ENCODE peak calls at places on chromosomes 13 and 19, in seven cellular contexts. A, S, J, X, H, Y and Q are unnamed samples.

GRCh38 chr13:98026457-98026857 is 73.0 kb downstream of the IPO5 start:
- DNase-seq in A (no peak), S (no peak), J (peak), X (no peak), H (no peak), Y (no peak), Q (no peak)

GRCh38 chr19:43545981-43546380 is 13.0 kb downstream of the ZNF575 start:
- DNase-seq in A (no peak), S (no peak), J (no peak), X (no peak), H (no peak), Y (no peak), Q (no peak)

GRCh38 chr13:100163375-100163774 is 74.5 kb downstream of the PCCA start:
- DNase-seq in A (no peak), S (no peak), J (no peak), X (no peak), H (no peak), Y (no peak), Q (no peak)

GRCh38 chr19:38375748-38376147 is 1.4 kb downstream of the PSMD8 start:
- DNase-seq in A (no peak), S (no peak), J (no peak), X (no peak), H (no peak), Y (no peak), Q (no peak)

GRCh38 chr19:11165486-11166030 is 10.0 kb upstream of the SPC24 start:
- DNase-seq in A (no peak), S (no peak), J (no peak), X (no peak), H (no peak), Y (no peak), Q (no peak)

GRCh38 chr19:27972291-27973040 is 1240.5 kb downstream of the UQCRFS1 start:
- DNase-seq in A (no peak), S (no peak), J (no peak), X (no peak), H (no peak), Y (no peak), Q (peak)

GRCh38 chr13:30466358-30466714 is 600 bp upstream of the HMGB1 start:
- DNase-seq in A (no peak), S (no peak), J (no peak), X (no peak), H (no peak), Y (no peak), Q (no peak)

GRCh38 chr19:38918526-38918925 is 6.5 kb upstream of the CCER2 start:
- DNase-seq in A (no peak), S (no peak), J (no peak), X (peak), H (no peak), Y (no peak), Q (no peak)

GRCh38 chr19:50909240-50910070 is 1.7 kb downstream of the KLK4 start:
- DNase-seq in A (peak), S (peak), J (peak), X (peak), H (no peak), Y (peak), Q (peak)

GRCh38 chr19:3283246-3283751 is 58.8 kb downstream of the CELF5 start:
- DNase-seq in A (no peak), S (no peak), J (no peak), X (no peak), H (no peak), Y (no peak), Q (no peak)

GRCh38 chr19:3285647-3286176 is 61.3 kb downstream of the CELF5 start:
- DNase-seq in A (no peak), S (peak), J (peak), X (peak), H (no peak), Y (peak), Q (peak)

GRCh38 chr19:3283886-3284657 is 59.6 kb downstream of the CELF5 start:
- DNase-seq in A (no peak), S (no peak), J (no peak), X (no peak), H (no peak), Y (no peak), Q (no peak)

GRCh38 chr19:3282564-3282963 is 58.1 kb downstream of the CELF5 start:
- DNase-seq in A (no peak), S (no peak), J (no peak), X (no peak), H (no peak), Y (no peak), Q (no peak)

DNA sequence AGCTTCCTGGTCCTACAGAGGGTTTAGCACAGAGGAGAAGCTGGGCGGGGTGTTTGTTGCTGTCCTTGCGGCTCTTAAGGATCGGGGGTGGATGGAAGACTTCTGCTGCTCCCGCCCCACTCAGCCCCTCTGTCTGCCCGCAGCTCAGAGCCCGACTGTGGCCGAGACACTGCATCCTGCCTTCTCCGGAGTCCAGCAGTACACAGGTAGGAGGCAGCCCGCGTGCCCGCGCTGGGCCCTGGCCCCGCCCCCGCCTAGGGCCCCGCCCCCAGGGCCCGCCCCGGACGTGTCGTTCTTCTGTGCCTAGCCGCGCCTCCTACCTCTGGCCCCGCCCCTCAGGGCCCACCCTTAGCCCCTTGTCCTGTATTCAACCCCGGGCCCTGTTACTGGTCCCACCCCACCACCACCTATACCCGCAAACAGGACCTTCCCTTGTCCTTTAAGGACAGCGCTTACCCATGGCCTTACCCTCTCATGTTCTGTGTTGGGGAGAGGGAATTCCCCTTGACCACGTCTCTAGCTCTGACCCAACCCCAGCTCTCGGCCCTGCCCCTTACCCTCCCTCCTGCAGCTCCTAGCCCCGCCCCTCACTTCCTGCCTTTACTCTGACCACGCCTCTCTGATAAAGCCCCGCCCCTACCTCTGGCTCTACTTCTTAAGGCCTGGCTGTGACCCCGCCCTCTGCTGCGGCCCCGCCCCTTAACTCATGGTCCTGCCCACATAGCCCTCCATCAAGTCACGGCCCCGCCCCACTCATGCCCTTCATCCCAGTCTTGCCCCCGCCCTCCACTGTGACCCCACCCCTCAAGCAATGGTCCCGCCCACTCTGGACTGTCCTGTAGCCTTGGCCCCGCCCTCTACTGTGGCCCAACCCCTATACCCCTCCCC is 60.5 kb downstream of the CELF5 start:
- DNase-seq in A (peak), S (peak), J (peak), X (peak), H (no peak), Y (peak), Q (peak)
- TF ChIP-seq JUND in A (no peak), S (no peak), J (no peak), X (no peak), H (no peak), Y (no peak), Q (no peak)

GRCh38 chr19:782195-783043 is 14.8 kb upstream of the PTBP1 start:
- DNase-seq in A (no peak), S (peak), J (peak), X (no peak), H (no peak), Y (no peak), Q (peak)
- TF ChIP-seq JUND in A (no peak), S (no peak), J (no peak), X (no peak), H (no peak), Y (no peak), Q (no peak)

DNA sequence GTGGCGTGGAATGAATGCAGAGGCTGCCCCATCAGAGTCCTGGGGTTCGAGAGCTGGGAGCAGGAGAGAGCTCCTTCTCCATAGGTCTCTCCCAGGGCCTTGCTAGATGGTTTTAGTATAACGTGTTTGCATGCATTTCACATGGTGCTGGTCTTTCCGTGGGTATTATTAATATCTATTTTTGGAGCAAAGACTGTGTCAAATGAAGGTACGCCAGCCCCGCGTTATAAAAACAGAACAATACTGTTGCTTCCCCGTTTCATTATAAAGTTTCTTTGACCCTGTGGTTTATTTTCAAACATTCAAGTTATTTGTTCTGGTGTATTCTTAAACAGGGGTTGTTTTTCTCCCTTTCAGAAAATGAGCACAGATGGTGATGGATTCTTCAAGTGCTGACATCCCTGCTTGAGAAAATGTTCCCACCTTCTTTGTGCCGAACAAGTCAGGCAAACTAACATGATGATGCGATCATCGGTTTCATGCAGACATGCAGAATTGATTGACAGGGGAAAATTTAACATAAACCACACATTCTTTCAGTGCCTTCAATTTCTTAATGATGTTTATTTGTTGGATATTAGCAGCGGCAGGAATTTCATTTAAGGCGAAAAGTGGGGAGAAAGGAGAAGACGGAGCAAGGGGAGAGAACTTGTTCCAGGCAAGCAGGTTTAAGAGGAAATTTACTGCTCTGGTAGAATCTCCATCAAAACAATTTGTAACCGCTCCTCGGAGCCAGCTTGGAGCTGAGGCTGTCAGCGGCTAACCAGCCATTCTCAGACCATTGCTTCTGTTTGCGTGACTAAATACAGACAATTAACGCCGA is 62.0 kb upstream of the ZNF536 start:
- DNase-seq in A (no peak), S (no peak), J (no peak), X (no peak), H (no peak), Y (no peak), Q (no peak)
- TF ChIP-seq JUND in A (no peak), S (no peak), J (no peak), X (no peak), H (no peak), Y (no peak), Q (no peak)

DNA sequence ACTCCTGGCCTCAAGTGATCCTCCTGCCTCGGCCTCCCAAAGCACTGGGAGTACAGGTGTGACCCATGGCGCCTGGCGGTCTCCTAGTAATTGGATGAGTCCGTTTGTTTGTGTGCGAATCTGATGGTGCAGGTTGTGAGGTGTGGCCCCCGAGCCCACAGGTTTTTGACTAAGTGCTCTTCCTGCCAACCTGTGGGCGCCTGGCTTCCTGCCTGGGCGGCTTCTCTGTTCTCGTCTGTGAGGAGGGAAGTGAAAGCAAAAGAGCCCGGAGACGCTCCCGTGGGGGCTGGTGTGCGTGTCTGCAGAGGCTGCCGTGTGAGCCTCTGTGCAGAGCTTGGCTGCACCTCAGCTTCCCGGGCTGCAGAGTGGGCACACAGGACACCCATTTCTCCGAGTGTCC is 10.0 kb downstream of the ARHGAP45 start:
- DNase-seq in A (no peak), S (no peak), J (no peak), X (no peak), H (peak), Y (no peak), Q (no peak)
- TF ChIP-seq JUND in A (no peak), S (no peak), J (no peak), X (no peak), H (no peak), Y (no peak), Q (no peak)

DNA sequence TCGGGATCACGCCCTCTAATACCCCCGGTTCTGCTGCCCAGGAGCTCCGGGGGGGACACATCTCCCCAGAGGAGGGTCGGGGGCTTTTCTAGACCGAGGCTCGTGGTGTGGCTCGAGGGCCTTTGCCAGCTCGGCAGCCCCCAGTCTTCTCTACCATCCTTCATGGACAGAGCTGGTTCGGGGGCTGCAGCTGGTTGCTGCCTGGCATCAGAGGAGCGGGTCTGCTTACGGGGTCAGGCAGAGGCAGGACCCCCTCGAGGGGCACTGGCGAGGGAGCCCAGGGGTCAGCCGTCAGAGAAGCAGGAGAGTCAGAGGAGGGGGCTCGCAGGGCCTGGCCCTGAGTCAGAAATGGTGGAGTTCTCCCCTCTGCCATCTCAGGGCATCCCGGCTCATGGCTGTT is 123.5 kb downstream of the KDM4B start:
- DNase-seq in A (no peak), S (no peak), J (no peak), X (no peak), H (no peak), Y (no peak), Q (no peak)
- TF ChIP-seq JUND in A (no peak), S (no peak), J (no peak), X (no peak), H (no peak), Y (no peak), Q (no peak)

DNA sequence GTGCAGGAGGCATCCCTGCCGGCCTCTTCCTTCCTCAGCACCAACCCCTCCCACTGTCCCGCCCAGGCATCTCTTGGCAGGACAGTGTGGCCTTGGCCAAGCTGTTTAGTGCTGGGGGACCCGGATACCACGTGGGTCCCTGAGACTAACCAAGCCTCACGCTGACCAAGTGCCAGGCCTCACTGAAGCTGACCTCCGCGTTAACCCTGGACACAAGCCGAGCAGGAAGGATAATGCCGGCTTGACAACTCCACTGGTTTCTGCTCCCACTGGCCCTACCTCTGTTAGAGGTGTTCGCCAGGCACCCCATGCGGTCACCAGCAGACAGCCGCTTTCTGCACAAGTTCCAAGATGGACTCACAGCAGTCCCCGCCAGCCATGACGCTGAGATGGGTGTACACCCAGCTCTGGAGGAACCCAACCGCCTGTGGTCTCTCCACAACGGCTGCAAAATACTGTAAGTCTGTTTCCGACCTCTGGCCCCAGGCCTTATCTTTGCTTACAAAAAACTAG is 12.4 kb downstream of the GRTP1 start:
- DNase-seq in A (no peak), S (no peak), J (no peak), X (no peak), H (no peak), Y (no peak), Q (no peak)
- TF ChIP-seq JUND in A (no peak), S (no peak), J (no peak), X (no peak), H (no peak), Y (no peak), Q (no peak)

GRCh38 chr13:79662882-79663281 is 181.9 kb downstream of the NDFIP2 start:
- DNase-seq in A (no peak), S (no peak), J (no peak), X (no peak), H (no peak), Y (no peak), Q (no peak)
- TF ChIP-seq JUND in A (no peak), S (no peak), J (no peak), X (no peak), H (no peak), Y (no peak), Q (no peak)